ENCODE peak calls at places on chromosomes 2 and 18, in ten cellular contexts. L, I, T, G, M, K, A, S, U and N are unnamed samples.

GRCh38 chr2:16281451-16282330 is 341.3 kb downstream of the MYCN start:
- DNase-seq in L (peak; percentile 2), I (peak; percentile 37), T (peak; percentile 3), G (peak; percentile 8), M (no peak), K (no peak), A (no peak), S (peak; percentile 54), U (no peak), N (no peak)

GRCh38 chr2:156340377-156340776 is 7.9 kb upstream of the NR4A2 start:
- DNase-seq in L (no peak), I (peak; percentile 54), T (no peak), G (no peak), M (no peak), K (no peak), A (no peak), S (no peak), U (no peak), N (no peak)

GRCh38 chr2:191935247-191935646 is 88.4 kb upstream of the CAVIN2 start:
- DNase-seq in L (no peak), I (no peak), T (no peak), G (peak; percentile 28), M (no peak), K (no peak), A (no peak), S (no peak), U (no peak), N (no peak)

GRCh38 chr2:10375570-10376266 is 72.4 kb downstream of the ODC1 start:
- DNase-seq in L (no peak), I (peak; percentile 13), T (no peak), G (no peak), M (no peak), K (no peak), A (no peak), S (no peak), U (no peak), N (no peak)

GRCh38 chr2:63049291-63050185 is 1.1 kb upstream of the OTX1 start:
- DNase-seq in L (peak; percentile 31), I (no peak), T (peak; percentile 29), G (no peak), M (peak; percentile 32), K (no peak), A (no peak), S (peak; percentile 47), U (no peak), N (peak; percentile 21)

GRCh38 chr18:30775629-30776028 is 266.9 kb downstream of the DSC3 start:
- DNase-seq in L (no peak), I (no peak), T (no peak), G (no peak), M (no peak), K (no peak), A (no peak), S (no peak), U (no peak), N (no peak)

GRCh38 chr2:155755481-155755880 is 577.0 kb downstream of the NR4A2 start:
- DNase-seq in L (no peak), I (no peak), T (no peak), G (no peak), M (no peak), K (no peak), A (no peak), S (no peak), U (no peak), N (no peak)

GRCh38 chr2:178280261-178280852 is 86.0 kb downstream of the OSBPL6 start:
- DNase-seq in L (peak; percentile 80), I (peak; percentile 62), T (peak; percentile 55), G (peak; percentile 73), M (no peak), K (peak; percentile 58), A (peak; percentile 4), S (peak; percentile 51), U (peak; percentile 45), N (no peak)

DNA sequence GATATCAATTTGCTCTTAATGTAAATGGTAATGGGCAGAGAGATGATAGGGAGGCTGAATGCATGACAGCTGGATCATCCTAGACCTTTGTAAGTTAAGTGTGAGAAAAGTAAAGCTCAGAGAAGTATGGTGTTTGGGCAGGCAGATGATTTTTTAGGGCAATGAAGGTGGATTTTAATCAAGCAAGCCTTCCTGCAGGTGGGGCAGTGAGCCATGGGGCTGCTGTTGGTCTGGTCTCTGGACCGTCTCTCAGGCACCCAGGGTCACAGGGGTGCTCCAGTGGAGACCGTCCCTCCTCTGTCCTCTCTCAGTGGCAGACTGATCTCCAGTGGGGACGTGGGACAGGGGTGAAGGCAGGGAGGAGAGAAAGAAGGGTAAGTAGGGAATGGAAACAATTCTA is 69.8 kb upstream of the STK17B start:
- DNase-seq in L (no peak), I (no peak), T (no peak), G (no peak), M (no peak), K (no peak), A (no peak), S (no peak), U (no peak), N (no peak)
- TF ChIP-seq CTCF in L (no peak), I (no peak), T (no peak), G (no peak), M (no peak), K (no peak), A (no peak), S (no peak), U (no peak), N (no peak)

GRCh38 chr18:5415665-5416064 is 120.1 kb upstream of the ZBTB14 start:
- DNase-seq in L (no peak), I (no peak), T (no peak), G (no peak), M (no peak), K (no peak), A (no peak), S (no peak), U (no peak), N (no peak)

GRCh38 chr18:5413447-5413846 is 117.9 kb upstream of the ZBTB14 start:
- DNase-seq in L (no peak), I (no peak), T (no peak), G (no peak), M (no peak), K (no peak), A (no peak), S (no peak), U (no peak), N (no peak)

GRCh38 chr18:5416112-5416511 is 120.6 kb upstream of the ZBTB14 start:
- DNase-seq in L (no peak), I (no peak), T (no peak), G (no peak), M (no peak), K (no peak), A (no peak), S (no peak), U (no peak), N (no peak)

GRCh38 chr18:5415035-5415434 is 119.5 kb upstream of the ZBTB14 start:
- DNase-seq in L (no peak), I (no peak), T (no peak), G (no peak), M (no peak), K (no peak), A (no peak), S (no peak), U (no peak), N (no peak)

DNA sequence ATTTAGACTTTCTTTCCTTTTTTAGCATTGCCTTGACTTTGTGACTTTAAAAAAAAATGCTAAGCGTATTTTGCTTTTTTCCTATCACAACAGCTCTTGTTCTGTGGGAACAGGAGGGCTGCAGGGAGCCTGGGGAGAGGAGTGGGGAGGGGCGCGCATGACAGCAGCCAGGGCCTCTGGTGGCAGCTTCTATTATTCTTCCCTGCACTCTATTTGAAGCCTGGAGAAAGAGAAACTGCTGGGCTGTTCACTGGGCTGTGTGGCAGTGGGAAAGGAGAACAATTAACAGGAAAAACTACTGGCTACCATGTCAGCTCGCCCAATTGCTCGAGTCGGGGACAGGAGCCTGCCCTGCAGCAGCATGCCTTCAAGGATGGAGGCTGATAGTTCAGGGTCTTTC is 119.0 kb upstream of the ZBTB14 start:
- DNase-seq in L (no peak), I (no peak), T (no peak), G (no peak), M (no peak), K (no peak), A (no peak), S (no peak), U (no peak), N (no peak)
- TF ChIP-seq CTCF in L (no peak), I (no peak), T (no peak), G (peak; percentile 4), M (no peak), K (no peak), A (no peak), S (no peak), U (no peak), N (no peak)

GRCh38 chr2:119862127-119862889 is 102.6 kb downstream of the PTPN4 start:
- DNase-seq in L (no peak), I (peak; percentile 61), T (no peak), G (no peak), M (no peak), K (no peak), A (no peak), S (no peak), U (no peak), N (no peak)

GRCh38 chr2:119857742-119858141 is 98.0 kb downstream of the PTPN4 start:
- DNase-seq in L (no peak), I (no peak), T (no peak), G (no peak), M (no peak), K (no peak), A (no peak), S (no peak), U (no peak), N (no peak)

GRCh38 chr2:119856469-119856901 is 96.8 kb downstream of the PTPN4 start:
- DNase-seq in L (no peak), I (no peak), T (no peak), G (no peak), M (no peak), K (no peak), A (no peak), S (no peak), U (no peak), N (no peak)

GRCh38 chr2:119860924-119861323 is 101.2 kb downstream of the PTPN4 start:
- DNase-seq in L (no peak), I (no peak), T (no peak), G (no peak), M (no peak), K (no peak), A (no peak), S (no peak), U (no peak), N (no peak)

GRCh38 chr2:119859528-119859927 is 99.8 kb downstream of the PTPN4 start:
- DNase-seq in L (no peak), I (no peak), T (no peak), G (no peak), M (no peak), K (no peak), A (no peak), S (no peak), U (no peak), N (no peak)
- TF ChIP-seq CTCF in L (no peak), I (no peak), T (no peak), G (no peak), M (no peak), K (no peak), A (no peak), S (no peak), U (no peak), N (no peak)

DNA sequence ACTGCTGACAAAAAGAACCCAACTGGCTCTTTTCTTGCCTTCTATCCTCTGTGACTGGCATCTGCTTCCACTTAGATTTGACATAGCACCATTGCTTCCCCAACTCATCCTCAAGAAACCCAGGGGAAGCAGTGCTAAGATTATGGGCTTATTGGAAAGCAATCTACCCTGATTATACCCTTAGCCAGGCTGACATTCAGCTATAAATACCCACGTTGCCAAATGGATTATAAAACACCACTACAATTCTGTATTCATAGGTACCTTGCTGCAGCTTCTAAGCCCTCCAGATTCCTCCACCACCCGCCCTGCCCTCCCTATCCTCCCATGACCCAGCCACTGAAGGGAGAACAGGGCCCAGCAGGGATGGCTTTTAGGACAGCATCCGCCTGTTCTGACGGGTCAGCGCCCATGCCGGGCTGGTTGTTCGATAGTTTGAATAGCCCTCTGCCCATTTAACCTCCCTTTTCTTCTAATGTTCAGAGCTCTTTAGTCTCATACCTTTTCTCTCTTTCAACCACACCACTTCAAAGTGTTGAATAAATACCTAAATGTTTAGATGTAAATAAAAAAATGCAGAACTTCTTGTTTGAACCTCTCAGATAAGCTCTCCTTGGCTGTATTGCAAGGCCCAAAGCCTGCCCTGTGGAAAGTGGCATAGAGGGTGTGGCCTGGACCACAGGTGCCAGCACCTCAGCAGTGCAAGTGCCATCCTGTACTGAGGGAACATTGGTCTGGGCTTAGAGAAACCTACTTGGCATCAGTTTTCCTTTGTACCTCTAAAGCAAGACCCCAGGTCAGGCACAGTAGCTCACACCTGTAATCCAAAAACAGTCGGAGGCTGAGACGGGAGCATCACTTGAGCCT is 86.6 kb upstream of the RGPD5 start:
- DNase-seq in L (no peak), I (no peak), T (no peak), G (no peak), M (no peak), K (no peak), A (no peak), S (no peak), U (no peak), N (no peak)
- TF ChIP-seq CTCF in L (no peak), I (no peak), T (no peak), G (no peak), M (no peak), K (no peak), A (no peak), S (no peak), U (no peak), N (no peak)